ENCODE peak calls at places on chromosomes 16 and 17, in seven cellular contexts. U, G, Y, N, E, B and C are unnamed samples.

GRCh38 chr16:24035127-24035842 is 199.5 kb downstream of the PRKCB start:
- DNase-seq in N (no peak), U (no peak), G (no peak), E (no peak), Y (no peak), B (no peak), C (no peak)

GRCh38 chr16:1519831-1520230 is 13.6 kb upstream of the TMEM204 start:
- DNase-seq in B (no peak), G (no peak), Y (no peak), E (no peak), N (no peak), U (no peak), C (no peak)

GRCh38 chr17:83118071-83118841 is 38.8 kb downstream of the METRNL start:
- DNase-seq in G (no peak), B (no peak), E (no peak), U (no peak), N (no peak), Y (no peak), C (no peak)

GRCh38 chr16:73034374-73034773 is 13.6 kb downstream of the ZFHX3 start:
- DNase-seq in G (no peak), Y (no peak), B (no peak), E (no peak), U (no peak), N (no peak), C (no peak)

GRCh38 chr16:74650966-74651567 is 15.6 kb downstream of the RFWD3 start:
- DNase-seq in Y (peak; percentile 40), B (no peak), U (no peak), N (no peak), G (peak; percentile 19), E (no peak), C (no peak)

GRCh38 chr17:62109378-62109902 is 44.4 kb upstream of the MED13 start:
- DNase-seq in B (peak; percentile 10), U (peak; percentile 59), Y (peak; percentile 86), N (peak; percentile 82), G (peak; percentile 65), E (no peak), C (no peak)

GRCh38 chr17:56810846-56811775 is 22.6 kb downstream of the C17orf67 start:
- DNase-seq in N (no peak), Y (no peak), B (no peak), G (no peak), E (no peak), U (no peak), C (no peak)

GRCh38 chr17:34606721-34607120 is 27.3 kb downstream of the TMEM132E start:
- DNase-seq in B (no peak), Y (no peak), N (no peak), U (no peak), G (no peak), E (no peak), C (no peak)

GRCh38 chr17:83079340-83079747 is at the start of gene METRNL:
- DNase-seq in G (peak; percentile 79), E (no peak), B (no peak), N (peak; percentile 37), U (peak; percentile 67), Y (peak; percentile 73), C (peak; percentile 31)

GRCh38 chr17:33209671-33210070 is 83.4 kb downstream of the ASIC2 start:
- DNase-seq in E (no peak), G (no peak), B (no peak), N (no peak), U (no peak), Y (no peak), C (no peak)

GRCh38 chr17:2181206-2181983 is 122.2 kb downstream of the SMG6 start:
- DNase-seq in Y (no peak), G (peak; percentile 96), N (no peak), E (peak; percentile 5), U (peak; percentile 84), B (peak; percentile 88), C (peak; percentile 83)

GRCh38 chr16:81614171-81614570 is 164.9 kb upstream of the PLCG2 start:
- DNase-seq in N (no peak), B (no peak), G (no peak), E (no peak), Y (no peak), U (no peak), C (no peak)

GRCh38 chr16:15948532-15949209 is 745 bp upstream of the ABCC1 start:
- DNase-seq in Y (no peak), E (no peak), G (no peak), N (no peak), B (no peak), U (no peak), C (no peak)

GRCh38 chr16:2855536-2855935 is 2.4 kb downstream of the PRSS22 start:
- DNase-seq in B (no peak), E (no peak), Y (no peak), N (no peak), G (no peak), U (no peak), C (no peak)

GRCh38 chr16:2858245-2859025 is 465 bp upstream of the PRSS22 start:
- DNase-seq in Y (no peak), G (no peak), N (peak; percentile 94), B (no peak), U (no peak), E (no peak), C (no peak)

GRCh38 chr16:2856061-2856670 is 1.8 kb downstream of the PRSS22 start:
- DNase-seq in G (no peak), Y (no peak), N (peak; percentile 25), B (no peak), E (no peak), U (no peak), C (no peak)

GRCh38 chr16:2856686-2857450 is 1.1 kb downstream of the PRSS22 start:
- DNase-seq in B (no peak), G (no peak), E (no peak), N (no peak), U (no peak), Y (no peak), C (no peak)

GRCh38 chr16:2857451-2858244 is at the start of gene PRSS22:
- DNase-seq in B (no peak), G (no peak), U (no peak), Y (peak; percentile 25), E (no peak), N (peak; percentile 72), C (no peak)
- H3K27me3 ChIP-seq in B (peaks cover 4% of the 10 kb centered on the region), G (peaks cover 34% of the 10 kb centered on the region), U (peaks cover 16% of the 10 kb centered on the region), Y (peaks cover 18% of the 10 kb centered on the region), E (peaks cover 42% of the 10 kb centered on the region), N (no peaks in the 10 kb centered on the region), C (peaks cover 48% of the 10 kb centered on the region)

DNA sequence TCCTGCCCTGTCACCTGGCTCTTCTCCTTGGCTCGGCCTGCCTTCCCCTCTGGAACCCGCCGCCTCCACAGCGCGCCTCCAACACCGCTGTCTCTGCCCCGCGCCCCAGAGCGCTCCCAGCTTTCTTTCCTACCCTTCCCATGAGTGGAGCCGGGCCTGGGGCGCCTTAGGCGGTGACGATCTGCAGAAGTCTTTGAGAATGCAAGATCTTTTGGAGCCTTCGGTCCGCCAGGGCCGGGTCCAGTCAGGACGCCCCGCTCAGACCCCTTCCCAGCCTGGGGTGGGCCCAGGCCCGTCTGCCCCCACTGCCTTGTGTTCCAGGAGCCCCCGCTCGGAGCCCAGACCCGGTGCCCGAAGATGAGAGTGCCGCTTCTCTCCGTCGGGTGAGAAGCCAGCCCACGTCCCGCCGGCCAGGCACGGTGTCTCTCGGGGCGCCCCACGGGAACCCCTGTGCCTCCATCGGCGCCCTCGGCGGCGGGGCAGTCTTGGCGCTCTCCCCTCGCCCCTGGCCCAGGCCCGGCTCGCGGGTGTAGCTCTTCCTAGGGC is 40.0 kb downstream of the MRM1 start:
- DNase-seq in B (no peak), E (no peak), N (no peak), U (no peak), Y (no peak), G (no peak), C (no peak)
- H3K27me3 ChIP-seq in B (peaks cover 91% of the 10 kb centered on the region), E (peaks cover 69% of the 10 kb centered on the region), N (peaks cover 45% of the 10 kb centered on the region), U (peaks cover 46% of the 10 kb centered on the region), Y (peaks cover 63% of the 10 kb centered on the region), G (peaks cover 61% of the 10 kb centered on the region), C (peaks cover 54% of the 10 kb centered on the region)

GRCh38 chr16:86580063-86580797 is 1.9 kb downstream of the FOXL1 start:
- DNase-seq in G (no peak), E (no peak), U (no peak), B (no peak), N (no peak), Y (no peak), C (no peak)
- H3K27me3 ChIP-seq in G (peaks cover 66% of the 10 kb centered on the region), E (peaks cover 35% of the 10 kb centered on the region), U (peaks cover 49% of the 10 kb centered on the region), B (no peaks in the 10 kb centered on the region), N (no peaks in the 10 kb centered on the region), Y (no peaks in the 10 kb centered on the region), C (peaks cover 51% of the 10 kb centered on the region)

GRCh38 chr17:69452664-69453260 is 38.3 kb downstream of the MAP2K6 start:
- DNase-seq in N (no peak), U (no peak), Y (no peak), G (no peak), E (peak; percentile 74), B (no peak), C (no peak)

GRCh38 chr17:69457603-69458002 is 43.1 kb downstream of the MAP2K6 start:
- DNase-seq in E (no peak), G (no peak), B (no peak), U (no peak), N (no peak), Y (no peak), C (no peak)

GRCh38 chr17:69454051-69454450 is 39.6 kb downstream of the MAP2K6 start:
- DNase-seq in G (no peak), Y (no peak), N (no peak), E (no peak), B (no peak), U (no peak), C (no peak)

GRCh38 chr17:69451416-69452394 is 37.2 kb downstream of the MAP2K6 start:
- DNase-seq in U (no peak), B (no peak), G (no peak), Y (no peak), N (no peak), E (no peak), C (no peak)

DNA sequence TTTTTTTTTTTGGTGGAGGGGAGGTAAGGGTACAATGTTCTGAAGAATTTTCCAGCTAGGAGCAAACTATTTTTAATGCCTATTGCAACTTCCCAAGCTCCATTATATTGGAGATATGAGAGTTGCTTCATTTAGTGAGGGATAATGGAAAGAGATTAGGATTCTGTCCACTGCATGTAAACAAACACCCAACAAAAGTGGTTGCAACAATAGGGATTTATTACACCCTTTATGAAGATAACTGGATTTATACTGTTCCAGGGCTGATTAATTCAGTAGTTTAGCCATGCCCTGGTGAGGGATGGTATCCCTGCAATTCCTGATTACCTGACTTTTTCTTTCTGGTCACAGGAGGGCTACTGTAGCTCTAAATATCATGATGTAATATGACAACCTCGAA is 40.5 kb downstream of the MAP2K6 start:
- DNase-seq in Y (no peak), B (no peak), G (no peak), E (no peak), N (no peak), U (no peak), C (no peak)
- H3K27me3 ChIP-seq in Y (no peaks in the 10 kb centered on the region), B (no peaks in the 10 kb centered on the region), G (no peaks in the 10 kb centered on the region), E (no peaks in the 10 kb centered on the region), N (no peaks in the 10 kb centered on the region), U (no peaks in the 10 kb centered on the region), C (no peaks in the 10 kb centered on the region)

GRCh38 chr17:49151996-49152395 is 19.4 kb downstream of the B4GALNT2 start:
- DNase-seq in U (no peak), N (no peak), E (no peak), G (no peak), B (no peak), Y (no peak), C (no peak)
- H3K27me3 ChIP-seq in U (peaks cover 7% of the 10 kb centered on the region), N (no peaks in the 10 kb centered on the region), E (peaks cover 23% of the 10 kb centered on the region), G (no peaks in the 10 kb centered on the region), B (no peaks in the 10 kb centered on the region), Y (no peaks in the 10 kb centered on the region), C (peaks cover 36% of the 10 kb centered on the region)